ENCODE peak calls at places on chromosomes 13 and 19, in ten cellular contexts. One of them, this sample, is unnamed.

GRCh38 chr19:40398417-40399056 is 8.6 kb upstream of the HIPK4 start:
- DNase-seq in tibial artery: no peak
- DNase-seq in hypothalamus: no peak
- DNase-seq in sciatic nerve: no peak
- DNase-seq in transverse colon: peak; percentile 46
- DNase-seq in globus pallidus: no peak
- DNase-seq in stimulated activated CD4-positive, alpha-beta T cell treated with anti-CD3 and anti-CD28 coated beads, Interleukin-12 subunit alpha, Interleukin-12 subunit beta, amount 100 ng/mL, for 4 hours: peak; percentile 64
- DNase-seq in uterus: no peak
- DNase-seq in IMR-90: no peak
- DNase-seq in activated effector memory CD4-positive, alpha-beta T cell treated with Interleukin-2 at 50 U/mL for 16 hours: peak; percentile 30
- DNase-seq in this sample: no peak

GRCh38 chr19:13012690-13013608 is 17.7 kb downstream of the NFIX start:
- DNase-seq in uterus: peak; percentile 84
- DNase-seq in activated effector memory CD4-positive, alpha-beta T cell treated with Interleukin-2 at 50 U/mL for 16 hours: no peak
- DNase-seq in transverse colon: peak; percentile 74
- DNase-seq in tibial artery: peak; percentile 87
- DNase-seq in globus pallidus: peak; percentile 65
- DNase-seq in hypothalamus: no peak
- DNase-seq in IMR-90: peak; percentile 63
- DNase-seq in stimulated activated CD4-positive, alpha-beta T cell treated with anti-CD3 and anti-CD28 coated beads, Interleukin-12 subunit alpha, Interleukin-12 subunit beta, amount 100 ng/mL, for 4 hours: peak; percentile 28
- DNase-seq in sciatic nerve: peak; percentile 82
- DNase-seq in this sample: peak; percentile 80

GRCh38 chr19:52297601-52298358 is 811 bp downstream of the ZNF480 start:
- DNase-seq in IMR-90: peak; percentile 11
- DNase-seq in tibial artery: no peak
- DNase-seq in uterus: no peak
- DNase-seq in activated effector memory CD4-positive, alpha-beta T cell treated with Interleukin-2 at 50 U/mL for 16 hours: no peak
- DNase-seq in globus pallidus: peak; percentile 6
- DNase-seq in sciatic nerve: no peak
- DNase-seq in hypothalamus: no peak
- DNase-seq in stimulated activated CD4-positive, alpha-beta T cell treated with anti-CD3 and anti-CD28 coated beads, Interleukin-12 subunit alpha, Interleukin-12 subunit beta, amount 100 ng/mL, for 4 hours: no peak
- DNase-seq in transverse colon: no peak
- DNase-seq in this sample: no peak

GRCh38 chr13:109779876-109780516 is 6.4 kb downstream of the IRS2 start:
- DNase-seq in transverse colon: no peak
- DNase-seq in activated effector memory CD4-positive, alpha-beta T cell treated with Interleukin-2 at 50 U/mL for 16 hours: no peak
- DNase-seq in IMR-90: no peak
- DNase-seq in tibial artery: no peak
- DNase-seq in stimulated activated CD4-positive, alpha-beta T cell treated with anti-CD3 and anti-CD28 coated beads, Interleukin-12 subunit alpha, Interleukin-12 subunit beta, amount 100 ng/mL, for 4 hours: no peak
- DNase-seq in sciatic nerve: no peak
- DNase-seq in globus pallidus: no peak
- DNase-seq in uterus: no peak
- DNase-seq in hypothalamus: no peak
- DNase-seq in this sample: no peak

GRCh38 chr19:18895828-18896341 is at the start of gene CERS1:
- DNase-seq in IMR-90: no peak
- DNase-seq in uterus: no peak
- DNase-seq in tibial artery: no peak
- DNase-seq in transverse colon: no peak
- DNase-seq in stimulated activated CD4-positive, alpha-beta T cell treated with anti-CD3 and anti-CD28 coated beads, Interleukin-12 subunit alpha, Interleukin-12 subunit beta, amount 100 ng/mL, for 4 hours: no peak
- DNase-seq in hypothalamus: peak; percentile 59
- DNase-seq in activated effector memory CD4-positive, alpha-beta T cell treated with Interleukin-2 at 50 U/mL for 16 hours: no peak
- DNase-seq in globus pallidus: peak; percentile 66
- DNase-seq in sciatic nerve: no peak
- DNase-seq in this sample: no peak

GRCh38 chr13:101473458-101473857 is 21.0 kb downstream of the ITGBL1 start:
- DNase-seq in stimulated activated CD4-positive, alpha-beta T cell treated with anti-CD3 and anti-CD28 coated beads, Interleukin-12 subunit alpha, Interleukin-12 subunit beta, amount 100 ng/mL, for 4 hours: no peak
- DNase-seq in hypothalamus: no peak
- DNase-seq in sciatic nerve: no peak
- DNase-seq in globus pallidus: peak; percentile 21
- DNase-seq in activated effector memory CD4-positive, alpha-beta T cell treated with Interleukin-2 at 50 U/mL for 16 hours: no peak
- DNase-seq in IMR-90: peak; percentile 91
- DNase-seq in tibial artery: peak; percentile 62
- DNase-seq in transverse colon: no peak
- DNase-seq in uterus: no peak
- DNase-seq in this sample: peak; percentile 44

GRCh38 chr13:33992891-33993336 is 175.0 kb downstream of the RFC3 start:
- DNase-seq in stimulated activated CD4-positive, alpha-beta T cell treated with anti-CD3 and anti-CD28 coated beads, Interleukin-12 subunit alpha, Interleukin-12 subunit beta, amount 100 ng/mL, for 4 hours: no peak
- DNase-seq in uterus: no peak
- DNase-seq in sciatic nerve: no peak
- DNase-seq in globus pallidus: no peak
- DNase-seq in IMR-90: no peak
- DNase-seq in transverse colon: no peak
- DNase-seq in activated effector memory CD4-positive, alpha-beta T cell treated with Interleukin-2 at 50 U/mL for 16 hours: no peak
- DNase-seq in tibial artery: no peak
- DNase-seq in hypothalamus: no peak
- DNase-seq in this sample: no peak

GRCh38 chr19:52778811-52779210 is 7.8 kb downstream of the ZNF600 start:
- DNase-seq in activated effector memory CD4-positive, alpha-beta T cell treated with Interleukin-2 at 50 U/mL for 16 hours: peak; percentile 12
- DNase-seq in tibial artery: no peak
- DNase-seq in uterus: no peak
- DNase-seq in hypothalamus: no peak
- DNase-seq in IMR-90: peak; percentile 3
- DNase-seq in sciatic nerve: no peak
- DNase-seq in transverse colon: no peak
- DNase-seq in stimulated activated CD4-positive, alpha-beta T cell treated with anti-CD3 and anti-CD28 coated beads, Interleukin-12 subunit alpha, Interleukin-12 subunit beta, amount 100 ng/mL, for 4 hours: peak; percentile 3
- DNase-seq in globus pallidus: no peak
- DNase-seq in this sample: no peak

GRCh38 chr13:79799466-79799865 is 318.5 kb downstream of the NDFIP2 start:
- DNase-seq in IMR-90: no peak
- DNase-seq in sciatic nerve: no peak
- DNase-seq in hypothalamus: no peak
- DNase-seq in uterus: no peak
- DNase-seq in globus pallidus: no peak
- DNase-seq in transverse colon: no peak
- DNase-seq in tibial artery: no peak
- DNase-seq in activated effector memory CD4-positive, alpha-beta T cell treated with Interleukin-2 at 50 U/mL for 16 hours: no peak
- DNase-seq in stimulated activated CD4-positive, alpha-beta T cell treated with anti-CD3 and anti-CD28 coated beads, Interleukin-12 subunit alpha, Interleukin-12 subunit beta, amount 100 ng/mL, for 4 hours: no peak
- DNase-seq in this sample: no peak

GRCh38 chr19:6674868-6675305 is 4.9 kb upstream of the TNFSF14 start:
- DNase-seq in tibial artery: peak; percentile 58
- DNase-seq in hypothalamus: no peak
- DNase-seq in uterus: peak; percentile 34
- DNase-seq in IMR-90: peak; percentile 21
- DNase-seq in globus pallidus: no peak
- DNase-seq in stimulated activated CD4-positive, alpha-beta T cell treated with anti-CD3 and anti-CD28 coated beads, Interleukin-12 subunit alpha, Interleukin-12 subunit beta, amount 100 ng/mL, for 4 hours: peak; percentile 84
- DNase-seq in sciatic nerve: peak; percentile 73
- DNase-seq in activated effector memory CD4-positive, alpha-beta T cell treated with Interleukin-2 at 50 U/mL for 16 hours: peak; percentile 85
- DNase-seq in transverse colon: peak; percentile 67
- DNase-seq in this sample: peak; percentile 87

GRCh38 chr19:19274716-19275115 is 1.6 kb upstream of the TM6SF2 start:
- DNase-seq in tibial artery: no peak
- DNase-seq in stimulated activated CD4-positive, alpha-beta T cell treated with anti-CD3 and anti-CD28 coated beads, Interleukin-12 subunit alpha, Interleukin-12 subunit beta, amount 100 ng/mL, for 4 hours: no peak
- DNase-seq in sciatic nerve: no peak
- DNase-seq in globus pallidus: no peak
- DNase-seq in hypothalamus: no peak
- DNase-seq in activated effector memory CD4-positive, alpha-beta T cell treated with Interleukin-2 at 50 U/mL for 16 hours: no peak
- DNase-seq in uterus: no peak
- DNase-seq in transverse colon: peak; percentile 15
- DNase-seq in IMR-90: no peak
- DNase-seq in this sample: no peak

GRCh38 chr19:38649305-38650179 is 2.1 kb downstream of the ACTN4 start:
- DNase-seq in activated effector memory CD4-positive, alpha-beta T cell treated with Interleukin-2 at 50 U/mL for 16 hours: no peak
- DNase-seq in hypothalamus: no peak
- DNase-seq in stimulated activated CD4-positive, alpha-beta T cell treated with anti-CD3 and anti-CD28 coated beads, Interleukin-12 subunit alpha, Interleukin-12 subunit beta, amount 100 ng/mL, for 4 hours: no peak
- DNase-seq in sciatic nerve: no peak
- DNase-seq in globus pallidus: no peak
- DNase-seq in transverse colon: peak; percentile 86
- DNase-seq in uterus: peak; percentile 60
- DNase-seq in IMR-90: no peak
- DNase-seq in tibial artery: no peak
- DNase-seq in this sample: no peak

GRCh38 chr13:99663185-99663825 is 162.0 kb downstream of the TM9SF2 start:
- DNase-seq in hypothalamus: no peak
- DNase-seq in sciatic nerve: no peak
- DNase-seq in activated effector memory CD4-positive, alpha-beta T cell treated with Interleukin-2 at 50 U/mL for 16 hours: no peak
- DNase-seq in transverse colon: no peak
- DNase-seq in stimulated activated CD4-positive, alpha-beta T cell treated with anti-CD3 and anti-CD28 coated beads, Interleukin-12 subunit alpha, Interleukin-12 subunit beta, amount 100 ng/mL, for 4 hours: no peak
- DNase-seq in uterus: no peak
- DNase-seq in globus pallidus: no peak
- DNase-seq in tibial artery: no peak
- DNase-seq in IMR-90: no peak
- DNase-seq in this sample: no peak

GRCh38 chr13:108895220-108895704 is 265.9 kb downstream of the MYO16 start:
- DNase-seq in sciatic nerve: no peak
- DNase-seq in stimulated activated CD4-positive, alpha-beta T cell treated with anti-CD3 and anti-CD28 coated beads, Interleukin-12 subunit alpha, Interleukin-12 subunit beta, amount 100 ng/mL, for 4 hours: no peak
- DNase-seq in transverse colon: no peak
- DNase-seq in IMR-90: peak; percentile 69
- DNase-seq in hypothalamus: no peak
- DNase-seq in tibial artery: no peak
- DNase-seq in activated effector memory CD4-positive, alpha-beta T cell treated with Interleukin-2 at 50 U/mL for 16 hours: no peak
- DNase-seq in uterus: no peak
- DNase-seq in globus pallidus: peak; percentile 22
- DNase-seq in this sample: no peak

GRCh38 chr13:92303428-92303827 is 905.0 kb downstream of the GPC5 start:
- DNase-seq in uterus: no peak
- DNase-seq in transverse colon: no peak
- DNase-seq in globus pallidus: no peak
- DNase-seq in IMR-90: peak; percentile 48
- DNase-seq in stimulated activated CD4-positive, alpha-beta T cell treated with anti-CD3 and anti-CD28 coated beads, Interleukin-12 subunit alpha, Interleukin-12 subunit beta, amount 100 ng/mL, for 4 hours: no peak
- DNase-seq in hypothalamus: no peak
- DNase-seq in sciatic nerve: no peak
- DNase-seq in activated effector memory CD4-positive, alpha-beta T cell treated with Interleukin-2 at 50 U/mL for 16 hours: no peak
- DNase-seq in tibial artery: no peak
- DNase-seq in this sample: no peak

GRCh38 chr19:10095948-10096614 is 6.4 kb downstream of the ANGPTL6 start:
- DNase-seq in transverse colon: peak; percentile 93
- DNase-seq in hypothalamus: peak; percentile 83
- DNase-seq in sciatic nerve: peak; percentile 93
- DNase-seq in globus pallidus: peak; percentile 87
- DNase-seq in uterus: peak; percentile 89
- DNase-seq in activated effector memory CD4-positive, alpha-beta T cell treated with Interleukin-2 at 50 U/mL for 16 hours: peak; percentile 87
- DNase-seq in stimulated activated CD4-positive, alpha-beta T cell treated with anti-CD3 and anti-CD28 coated beads, Interleukin-12 subunit alpha, Interleukin-12 subunit beta, amount 100 ng/mL, for 4 hours: peak; percentile 85
- DNase-seq in IMR-90: peak; percentile 89
- DNase-seq in tibial artery: peak; percentile 80
- DNase-seq in this sample: peak; percentile 96

GRCh38 chr13:29561918-29562317 is 33.6 kb downstream of the SLC7A1 start:
- DNase-seq in globus pallidus: no peak
- DNase-seq in hypothalamus: no peak
- DNase-seq in uterus: no peak
- DNase-seq in stimulated activated CD4-positive, alpha-beta T cell treated with anti-CD3 and anti-CD28 coated beads, Interleukin-12 subunit alpha, Interleukin-12 subunit beta, amount 100 ng/mL, for 4 hours: no peak
- DNase-seq in activated effector memory CD4-positive, alpha-beta T cell treated with Interleukin-2 at 50 U/mL for 16 hours: no peak
- DNase-seq in IMR-90: peak; percentile 25
- DNase-seq in sciatic nerve: no peak
- DNase-seq in tibial artery: no peak
- DNase-seq in transverse colon: no peak
- DNase-seq in this sample: no peak

GRCh38 chr13:106530907-106531520 is 4.4 kb downstream of the EFNB2 start:
- DNase-seq in sciatic nerve: no peak
- DNase-seq in activated effector memory CD4-positive, alpha-beta T cell treated with Interleukin-2 at 50 U/mL for 16 hours: no peak
- DNase-seq in globus pallidus: no peak
- DNase-seq in stimulated activated CD4-positive, alpha-beta T cell treated with anti-CD3 and anti-CD28 coated beads, Interleukin-12 subunit alpha, Interleukin-12 subunit beta, amount 100 ng/mL, for 4 hours: no peak
- DNase-seq in hypothalamus: no peak
- DNase-seq in IMR-90: no peak
- DNase-seq in tibial artery: no peak
- DNase-seq in transverse colon: no peak
- DNase-seq in uterus: no peak
- DNase-seq in this sample: no peak

GRCh38 chr19:36963262-36963661 is 47.1 kb downstream of the ZNF568 start:
- DNase-seq in stimulated activated CD4-positive, alpha-beta T cell treated with anti-CD3 and anti-CD28 coated beads, Interleukin-12 subunit alpha, Interleukin-12 subunit beta, amount 100 ng/mL, for 4 hours: no peak
- DNase-seq in globus pallidus: no peak
- DNase-seq in tibial artery: no peak
- DNase-seq in IMR-90: no peak
- DNase-seq in transverse colon: no peak
- DNase-seq in activated effector memory CD4-positive, alpha-beta T cell treated with Interleukin-2 at 50 U/mL for 16 hours: no peak
- DNase-seq in hypothalamus: no peak
- DNase-seq in uterus: no peak
- DNase-seq in sciatic nerve: no peak
- DNase-seq in this sample: no peak

GRCh38 chr13:40440990-40441820 is 225.2 kb downstream of the FOXO1 start:
- DNase-seq in globus pallidus: peak; percentile 81
- DNase-seq in hypothalamus: no peak
- DNase-seq in sciatic nerve: peak; percentile 80
- DNase-seq in tibial artery: peak; percentile 87
- DNase-seq in stimulated activated CD4-positive, alpha-beta T cell treated with anti-CD3 and anti-CD28 coated beads, Interleukin-12 subunit alpha, Interleukin-12 subunit beta, amount 100 ng/mL, for 4 hours: no peak
- DNase-seq in IMR-90: no peak
- DNase-seq in activated effector memory CD4-positive, alpha-beta T cell treated with Interleukin-2 at 50 U/mL for 16 hours: no peak
- DNase-seq in uterus: peak; percentile 69
- DNase-seq in transverse colon: peak; percentile 71
- DNase-seq in this sample: peak; percentile 7

GRCh38 chr13:35210234-35210633 is 266.3 kb downstream of the MAB21L1 start:
- DNase-seq in uterus: no peak
- DNase-seq in globus pallidus: peak; percentile 10
- DNase-seq in sciatic nerve: no peak
- DNase-seq in hypothalamus: no peak
- DNase-seq in tibial artery: no peak
- DNase-seq in activated effector memory CD4-positive, alpha-beta T cell treated with Interleukin-2 at 50 U/mL for 16 hours: no peak
- DNase-seq in transverse colon: no peak
- DNase-seq in stimulated activated CD4-positive, alpha-beta T cell treated with anti-CD3 and anti-CD28 coated beads, Interleukin-12 subunit alpha, Interleukin-12 subunit beta, amount 100 ng/mL, for 4 hours: no peak
- DNase-seq in IMR-90: no peak
- DNase-seq in this sample: no peak

GRCh38 chr19:38229585-38230073 is 5.6 kb upstream of the DPF1 start:
- DNase-seq in hypothalamus: peak; percentile 80
- DNase-seq in globus pallidus: peak; percentile 94
- DNase-seq in stimulated activated CD4-positive, alpha-beta T cell treated with anti-CD3 and anti-CD28 coated beads, Interleukin-12 subunit alpha, Interleukin-12 subunit beta, amount 100 ng/mL, for 4 hours: peak; percentile 63
- DNase-seq in uterus: peak; percentile 54
- DNase-seq in activated effector memory CD4-positive, alpha-beta T cell treated with Interleukin-2 at 50 U/mL for 16 hours: peak; percentile 37
- DNase-seq in IMR-90: peak; percentile 91
- DNase-seq in transverse colon: peak; percentile 35
- DNase-seq in sciatic nerve: no peak
- DNase-seq in tibial artery: no peak
- DNase-seq in this sample: peak; percentile 87

GRCh38 chr19:15640294-15640903 is at the start of gene CYP4F3:
- DNase-seq in IMR-90: no peak
- DNase-seq in sciatic nerve: peak; percentile 85
- DNase-seq in activated effector memory CD4-positive, alpha-beta T cell treated with Interleukin-2 at 50 U/mL for 16 hours: no peak
- DNase-seq in tibial artery: peak; percentile 57
- DNase-seq in transverse colon: peak; percentile 96
- DNase-seq in hypothalamus: peak; percentile 6
- DNase-seq in globus pallidus: no peak
- DNase-seq in stimulated activated CD4-positive, alpha-beta T cell treated with anti-CD3 and anti-CD28 coated beads, Interleukin-12 subunit alpha, Interleukin-12 subunit beta, amount 100 ng/mL, for 4 hours: no peak
- DNase-seq in uterus: peak; percentile 52
- DNase-seq in this sample: peak; percentile 89

GRCh38 chr13:90461398-90461797 is 886.1 kb upstream of the MIR17HG start:
- DNase-seq in hypothalamus: no peak
- DNase-seq in uterus: no peak
- DNase-seq in globus pallidus: no peak
- DNase-seq in activated effector memory CD4-positive, alpha-beta T cell treated with Interleukin-2 at 50 U/mL for 16 hours: no peak
- DNase-seq in stimulated activated CD4-positive, alpha-beta T cell treated with anti-CD3 and anti-CD28 coated beads, Interleukin-12 subunit alpha, Interleukin-12 subunit beta, amount 100 ng/mL, for 4 hours: no peak
- DNase-seq in tibial artery: no peak
- DNase-seq in IMR-90: no peak
- DNase-seq in sciatic nerve: no peak
- DNase-seq in transverse colon: no peak
- DNase-seq in this sample: no peak

GRCh38 chr13:78609464-78610205 is 6.3 kb upstream of the POU4F1 start:
- DNase-seq in sciatic nerve: peak; percentile 59
- DNase-seq in IMR-90: no peak
- DNase-seq in hypothalamus: no peak
- DNase-seq in transverse colon: no peak
- DNase-seq in globus pallidus: no peak
- DNase-seq in activated effector memory CD4-positive, alpha-beta T cell treated with Interleukin-2 at 50 U/mL for 16 hours: no peak
- DNase-seq in stimulated activated CD4-positive, alpha-beta T cell treated with anti-CD3 and anti-CD28 coated beads, Interleukin-12 subunit alpha, Interleukin-12 subunit beta, amount 100 ng/mL, for 4 hours: no peak
- DNase-seq in tibial artery: no peak
- DNase-seq in uterus: peak; percentile 39
- DNase-seq in this sample: no peak

GRCh38 chr13:40585911-40586471 is 80.5 kb downstream of the FOXO1 start:
- DNase-seq in tibial artery: no peak
- DNase-seq in uterus: no peak
- DNase-seq in globus pallidus: no peak
- DNase-seq in transverse colon: no peak
- DNase-seq in activated effector memory CD4-positive, alpha-beta T cell treated with Interleukin-2 at 50 U/mL for 16 hours: no peak
- DNase-seq in sciatic nerve: no peak
- DNase-seq in stimulated activated CD4-positive, alpha-beta T cell treated with anti-CD3 and anti-CD28 coated beads, Interleukin-12 subunit alpha, Interleukin-12 subunit beta, amount 100 ng/mL, for 4 hours: no peak
- DNase-seq in hypothalamus: no peak
- DNase-seq in IMR-90: no peak
- DNase-seq in this sample: no peak

GRCh38 chr13:33119886-33120543 is 103.8 kb downstream of the KL start:
- DNase-seq in hypothalamus: no peak
- DNase-seq in activated effector memory CD4-positive, alpha-beta T cell treated with Interleukin-2 at 50 U/mL for 16 hours: no peak
- DNase-seq in tibial artery: no peak
- DNase-seq in sciatic nerve: no peak
- DNase-seq in globus pallidus: no peak
- DNase-seq in uterus: no peak
- DNase-seq in stimulated activated CD4-positive, alpha-beta T cell treated with anti-CD3 and anti-CD28 coated beads, Interleukin-12 subunit alpha, Interleukin-12 subunit beta, amount 100 ng/mL, for 4 hours: no peak
- DNase-seq in IMR-90: peak; percentile 39
- DNase-seq in transverse colon: no peak
- DNase-seq in this sample: peak; percentile 5

GRCh38 chr13:98629055-98629454 is 52.1 kb upstream of the STK24 start:
- DNase-seq in stimulated activated CD4-positive, alpha-beta T cell treated with anti-CD3 and anti-CD28 coated beads, Interleukin-12 subunit alpha, Interleukin-12 subunit beta, amount 100 ng/mL, for 4 hours: no peak
- DNase-seq in hypothalamus: no peak
- DNase-seq in sciatic nerve: no peak
- DNase-seq in globus pallidus: no peak
- DNase-seq in transverse colon: no peak
- DNase-seq in uterus: no peak
- DNase-seq in IMR-90: no peak
- DNase-seq in tibial artery: no peak
- DNase-seq in activated effector memory CD4-positive, alpha-beta T cell treated with Interleukin-2 at 50 U/mL for 16 hours: no peak
- DNase-seq in this sample: no peak

This sample was measured in H54.